ENCODE peak calls at places on chromosomes 7 and 10, in ten cellular contexts. O is astrocyte, P is OCI-LY7, Z is DND-41, H is hepatocyte, U is PC-3, D is neuronal stem cell, M is GM23248, C is MM.1S, E is neural progenitor cell. V is an unnamed sample.

GRCh38 chr10:114520453-114520852 is 116.2 kb upstream of the AFAP1L2 start:
- DNase-seq in H (peak; percentile 53), U (peak; percentile 82), Z (no peak), M (peak; percentile 84), E (no peak), C (no peak), D (no peak), O (peak; percentile 85), P (no peak), V (no peak)

GRCh38 chr7:102107474-102108104 is 179.1 kb upstream of the SH2B2 start:
- DNase-seq in D (no peak), O (no peak), P (no peak), H (no peak), U (no peak), E (no peak), Z (no peak), C (no peak), M (no peak), V (no peak)

GRCh38 chr7:45267262-45267661 is 109.7 kb downstream of the RAMP3 start:
- DNase-seq in E (peak; percentile 45), P (no peak), M (peak; percentile 23), U (no peak), Z (no peak), C (no peak), H (no peak), D (no peak), O (no peak), V (no peak)

GRCh38 chr10:131544495-131544894 is 233.0 kb upstream of the TCERG1L start:
- DNase-seq in H (no peak), C (no peak), U (no peak), O (no peak), P (no peak), D (no peak), Z (no peak), M (no peak), E (no peak), V (no peak)

GRCh38 chr7:27739301-27739913 is 555 bp upstream of the TAX1BP1 start:
- DNase-seq in H (no peak), P (peak; percentile 39), C (peak; percentile 45), O (peak; percentile 68), Z (no peak), U (peak; percentile 14), M (peak; percentile 46), E (no peak), D (no peak), V (peak; percentile 59)

GRCh38 chr7:103989785-103990775 is 622 bp upstream of the RELN start:
- DNase-seq in C (peak; percentile 34), D (peak; percentile 51), O (peak; percentile 23), H (peak; percentile 48), M (peak; percentile 54), E (peak; percentile 68), P (no peak), U (peak; percentile 11), Z (no peak), V (no peak)

GRCh38 chr10:61211468-61211867 is 241.7 kb downstream of the TMEM26 start:
- DNase-seq in C (no peak), Z (no peak), O (no peak), M (no peak), P (no peak), D (no peak), U (no peak), E (no peak), H (no peak), V (no peak)

GRCh38 chr10:76114556-76114955 is 683.1 kb downstream of the LRMDA start:
- DNase-seq in P (no peak), C (no peak), E (no peak), U (peak; percentile 67), H (no peak), D (no peak), O (no peak), M (no peak), Z (no peak), V (no peak)

GRCh38 chr7:157961731-157962457 is 625.1 kb downstream of the DNAJB6 start:
- DNase-seq in M (no peak), C (no peak), O (no peak), U (no peak), D (no peak), Z (no peak), P (no peak), H (no peak), E (no peak), V (no peak)

GRCh38 chr7:30893357-30893756 is 18.3 kb upstream of the AQP1 start:
- DNase-seq in C (no peak), H (no peak), P (no peak), M (no peak), O (peak; percentile 29), D (no peak), Z (no peak), E (no peak), U (no peak), V (no peak)

GRCh38 chr7:24290004-24290641 is 6.1 kb downstream of the NPY start:
- DNase-seq in H (peak; percentile 73), D (no peak), O (peak; percentile 22), E (peak; percentile 37), M (peak; percentile 28), C (peak; percentile 86), Z (peak; percentile 45), U (peak; percentile 71), P (peak; percentile 90), V (peak; percentile 81)

GRCh38 chr10:50390302-50390701 is 139.0 kb upstream of the ASAH2 start:
- DNase-seq in O (no peak), P (no peak), H (no peak), E (no peak), C (no peak), U (no peak), M (no peak), Z (no peak), D (no peak), V (no peak)

GRCh38 chr7:29161226-29161625 is 14.9 kb upstream of the CPVL start:
- DNase-seq in C (no peak), H (no peak), Z (no peak), M (no peak), E (no peak), U (no peak), D (no peak), P (no peak), O (no peak), V (no peak)

GRCh38 chr10:100037758-100038315 is 28.1 kb upstream of the DNMBP start:
- DNase-seq in U (peak; percentile 61), M (no peak), H (no peak), D (no peak), O (no peak), Z (no peak), E (no peak), P (no peak), C (no peak), V (no peak)

GRCh38 chr7:107150375-107151073 is 18.3 kb upstream of the HBP1 start:
- DNase-seq in P (peak; percentile 84), D (peak; percentile 51), H (peak; percentile 86), C (peak; percentile 81), M (peak; percentile 69), O (peak; percentile 37), E (peak; percentile 72), Z (peak; percentile 72), U (peak; percentile 74), V (peak; percentile 90)

GRCh38 chr10:86393858-86394472 is 27.4 kb upstream of the GRID1 start:
- DNase-seq in P (no peak), H (no peak), E (no peak), D (no peak), O (no peak), Z (no peak), C (no peak), M (no peak), U (no peak), V (no peak)

DNA sequence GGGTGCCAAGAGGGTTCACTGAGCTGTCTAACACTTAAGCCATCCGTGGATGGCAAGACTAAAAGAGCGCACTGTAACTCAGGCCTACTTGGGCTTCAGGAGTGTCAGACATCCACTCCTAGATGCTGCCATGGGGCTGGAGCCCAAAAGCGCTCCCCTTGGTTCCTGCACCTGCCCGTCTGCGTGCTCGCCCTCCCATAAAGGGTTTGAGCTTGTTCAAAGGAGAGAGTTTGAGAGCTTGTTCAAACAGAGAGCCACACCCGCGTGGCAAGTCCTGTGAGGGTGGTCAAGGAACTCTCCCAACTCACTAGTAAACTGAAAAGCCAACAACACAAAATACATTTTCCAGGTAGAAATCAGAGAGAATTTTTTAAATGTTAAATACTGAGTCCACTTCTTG is 256.7 kb downstream of the SEMA3A start:
- DNase-seq in P (no peak), Z (no peak), C (no peak), O (no peak), D (no peak), M (no peak), H (no peak), U (no peak), E (no peak), V (no peak)
- H2AFZ ChIP-seq in P (no peak overlapping the region), Z (no peak overlapping the region), C (no peak overlapping the region), O (no peak overlapping the region), D (no peak overlapping the region), M (no peak overlapping the region), H (no peak overlapping the region), U (no peak overlapping the region), E (no peak overlapping the region), V (no peak overlapping the region)

DNA sequence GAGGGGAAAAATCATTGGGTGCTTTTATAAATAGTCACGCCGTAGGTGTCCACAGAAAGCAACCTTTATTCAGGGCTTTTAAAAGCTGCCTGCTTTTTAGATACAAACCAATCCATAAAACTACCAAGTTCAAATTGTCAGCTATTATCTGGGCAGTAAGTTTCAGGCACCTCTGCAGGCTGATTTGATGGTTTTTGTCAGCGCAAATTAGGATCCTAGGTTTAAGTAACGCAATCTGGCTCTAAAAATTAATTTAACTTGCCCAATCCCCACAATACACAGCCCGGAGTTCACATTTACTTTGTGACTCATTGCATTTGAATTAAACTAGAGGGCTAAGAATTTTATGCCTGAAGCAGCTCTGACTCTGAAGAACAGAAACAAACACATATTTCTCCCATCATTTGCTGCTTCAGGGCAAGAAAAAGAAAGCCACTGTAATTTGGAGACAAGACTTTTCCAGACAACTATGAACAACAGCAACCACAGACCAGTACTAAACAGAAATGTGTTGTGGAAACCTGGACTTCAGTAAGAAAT is 43.3 kb downstream of the NRP1 start:
- DNase-seq in C (no peak), E (no peak), P (no peak), D (no peak), Z (no peak), H (no peak), M (peak; percentile 91), U (peak; percentile 100), O (peak; percentile 93), V (no peak)
- H2AFZ ChIP-seq in C (no peak overlapping the region), E (no peak overlapping the region), P (no peak overlapping the region), D (no peak overlapping the region), Z (no peak overlapping the region), H (no peak overlapping the region), M (no peak overlapping the region), U (peak overlapping the region; percentile 26), O (no peak overlapping the region), V (no peak overlapping the region)

DNA sequence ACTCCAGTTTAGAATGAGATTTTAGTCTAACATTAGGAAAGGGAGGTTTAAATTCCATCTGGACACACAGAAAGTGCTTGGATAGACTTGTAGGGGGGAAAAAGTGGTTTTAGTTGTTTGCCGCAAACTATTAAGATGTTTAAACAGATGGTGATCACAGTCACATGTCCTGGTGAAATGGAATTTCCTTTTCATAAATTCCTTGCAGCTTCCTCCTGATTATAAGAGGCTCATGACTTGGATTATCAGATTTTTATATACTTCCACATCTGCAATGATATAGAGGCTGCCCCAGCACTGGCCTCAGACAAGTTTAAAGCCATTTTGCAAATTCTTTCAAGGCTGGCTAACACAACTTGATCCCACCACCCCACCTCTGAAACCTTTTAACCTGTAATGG is 106.4 kb upstream of the ARMC3 start:
- DNase-seq in Z (no peak), O (peak; percentile 93), C (no peak), U (peak; percentile 37), P (no peak), D (no peak), E (no peak), M (peak; percentile 57), H (no peak), V (no peak)
- H2AFZ ChIP-seq in Z (no peak overlapping the region), O (no peak overlapping the region), C (no peak overlapping the region), U (no peak overlapping the region), P (no peak overlapping the region), D (no peak overlapping the region), E (no peak overlapping the region), M (no peak overlapping the region), H (no peak overlapping the region), V (no peak overlapping the region)

GRCh38 chr10:103478671-103479070 is 369 bp downstream of the CALHM3 start:
- DNase-seq in D (no peak), M (no peak), O (no peak), C (no peak), P (no peak), H (no peak), Z (no peak), U (no peak), E (no peak), V (no peak)
- H2AFZ ChIP-seq in D (peak overlapping the region; percentile 40), M (peak overlapping the region; percentile 45), O (no peak overlapping the region), C (no peak overlapping the region), P (no peak overlapping the region), H (no peak overlapping the region), Z (no peak overlapping the region), U (no peak overlapping the region), E (no peak overlapping the region), V (no peak overlapping the region)